ENCODE peak calls at places on chromosomes 11 and 22, in five cellular contexts. C is WERI-Rb-1, S is RWPE2, L is right atrium auricular region, D is heart right ventricle. Y is an unnamed sample. For H3K9me3, the result is how much of the 10 kb centered on the place peaks cover.

GRCh38 chr22:24391836-24392217 is 35.6 kb upstream of the ADORA2A start:
- DNase-seq in C (no peak), L (no peak), D (no peak), S (no peak), Y (no peak)

GRCh38 chr22:31241200-31241599 is 29.1 kb downstream of the LIMK2 start:
- DNase-seq in L (no peak), D (no peak), C (no peak), S (no peak), Y (peak)

GRCh38 chr11:77381749-77382693 is 80.5 kb upstream of the GDPD4 start:
- DNase-seq in D (no peak), L (no peak), S (no peak), C (no peak), Y (no peak)

GRCh38 chr11:94769897-94770296 is 1.7 kb downstream of the AMOTL1 start:
- DNase-seq in C (no peak), D (no peak), S (no peak), L (no peak), Y (no peak)

GRCh38 chr11:39541945-39542351 is 1917.5 kb downstream of the LRRC4C start:
- DNase-seq in S (no peak), D (no peak), L (no peak), C (no peak), Y (no peak)

GRCh38 chr11:406796-407650 is 7.8 kb downstream of the SIGIRR start:
- DNase-seq in S (peak), C (no peak), L (peak), D (peak), Y (peak)

GRCh38 chr11:96050435-96051182 is 126.7 kb upstream of the MTMR2 start:
- DNase-seq in C (peak), S (no peak), D (no peak), L (no peak), Y (no peak)

GRCh38 chr11:44382648-44383240 is 72.8 kb upstream of the ALX4 start:
- DNase-seq in S (no peak), D (no peak), L (no peak), C (no peak), Y (no peak)

GRCh38 chr22:29043906-29044575 is 17.6 kb downstream of the C22orf31 start:
- DNase-seq in D (no peak), L (no peak), S (no peak), C (no peak), Y (no peak)

GRCh38 chr11:12893787-12894672 is 115.1 kb upstream of the RASSF10 start:
- DNase-seq in D (peak), C (peak), L (peak), S (no peak), Y (peak)

GRCh38 chr22:42719133-42719532 is 1.5 kb downstream of the A4GALT start:
- DNase-seq in L (no peak), D (no peak), S (no peak), C (no peak), Y (no peak)

GRCh38 chr22:42717197-42717967 is 3.3 kb downstream of the A4GALT start:
- DNase-seq in S (no peak), D (no peak), C (peak), L (no peak), Y (no peak)

GRCh38 chr22:42719656-42720262 is 911 bp downstream of the A4GALT start:
- DNase-seq in D (no peak), L (no peak), S (no peak), C (no peak), Y (no peak)

GRCh38 chr22:42721045-42721434 is 370 bp upstream of the A4GALT start:
- DNase-seq in S (no peak), C (no peak), D (no peak), L (no peak), Y (no peak)

GRCh38 chr22:42720263-42721044 is at the start of gene A4GALT:
- DNase-seq in S (no peak), L (no peak), C (no peak), D (peak), Y (no peak)
- H3K4me3 ChIP-seq in S (peak), L (peak), C (peak), D (peak), Y (peak)

GRCh38 chr11:36258730-36259360 is 30.4 kb downstream of the COMMD9 start:
- DNase-seq in D (peak), S (no peak), L (peak), C (peak), Y (peak)
- TF ChIP-seq CTCF in D (peak), S (peak), L (peak), C (peak), Y (no peak)

GRCh38 chr22:47376901-47377520 is 614.6 kb downstream of the TBC1D22A start:
- DNase-seq in C (no peak), L (no peak), S (peak), D (no peak), Y (no peak)
- H3K9me3 ChIP-seq in C (under half), L (under half), S (under half), D (under half), Y (under half)

DNA sequence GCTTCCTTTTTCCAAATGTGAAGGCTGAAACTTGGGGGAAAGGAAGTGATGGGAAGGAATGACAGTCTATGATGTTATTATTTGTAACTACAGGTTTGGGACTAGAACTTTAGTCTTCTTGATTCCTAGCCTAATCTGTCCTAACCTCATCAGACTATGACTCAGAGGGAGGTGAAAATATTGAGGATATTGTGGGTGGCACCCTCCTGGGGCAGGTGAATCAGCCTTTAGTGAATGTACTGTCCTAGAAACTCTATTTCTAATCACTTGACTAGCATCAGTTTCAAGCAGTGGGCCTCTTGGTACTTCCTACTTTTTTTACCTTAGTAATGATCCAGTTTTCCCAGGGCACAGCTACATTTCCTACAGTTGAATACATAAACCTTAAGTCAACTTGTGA is 829.0 kb upstream of the API5 start:
- DNase-seq in D (no peak), S (no peak), L (no peak), C (no peak), Y (no peak)
- H3K4me3 ChIP-seq in D (no peak), S (no peak), L (no peak), C (no peak), Y (no peak)

GRCh38 chr11:121575250-121575962 is 122.6 kb upstream of the SORL1-AS1 start:
- DNase-seq in D (peak), C (peak), L (peak), S (no peak), Y (peak)

GRCh38 chr11:121572581-121573059 is 119.9 kb upstream of the SORL1-AS1 start:
- DNase-seq in C (peak), S (no peak), D (no peak), L (no peak), Y (no peak)

GRCh38 chr11:121570453-121570852 is 117.7 kb upstream of the SORL1-AS1 start:
- DNase-seq in C (no peak), S (no peak), D (no peak), L (no peak), Y (no peak)

GRCh38 chr11:121567988-121568387 is 115.2 kb upstream of the SORL1-AS1 start:
- DNase-seq in L (no peak), C (no peak), D (no peak), S (no peak), Y (no peak)

DNA sequence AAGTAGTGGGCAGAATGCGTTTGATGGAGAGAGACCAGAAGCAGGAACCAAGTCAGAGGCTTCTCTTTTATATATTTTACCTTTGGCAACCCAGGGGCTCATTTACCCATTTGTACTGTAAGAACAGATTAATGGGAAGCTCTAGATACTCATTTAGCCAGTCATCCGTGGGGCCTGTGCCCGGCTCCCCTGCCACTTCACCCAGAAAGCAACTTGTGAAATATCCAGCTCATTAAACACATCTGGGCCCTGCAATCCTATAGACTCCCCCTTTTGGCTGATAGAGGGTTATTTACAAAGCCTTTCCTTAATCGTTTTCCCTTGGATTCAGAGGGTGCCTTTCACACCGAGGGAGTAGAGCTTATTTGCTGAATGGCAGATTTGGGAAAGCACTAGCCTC is 118.7 kb upstream of the SORL1-AS1 start:
- DNase-seq in S (no peak), D (no peak), L (no peak), C (no peak), Y (no peak)
- TF ChIP-seq CTCF in S (no peak), D (no peak), L (no peak), C (no peak), Y (no peak)

DNA sequence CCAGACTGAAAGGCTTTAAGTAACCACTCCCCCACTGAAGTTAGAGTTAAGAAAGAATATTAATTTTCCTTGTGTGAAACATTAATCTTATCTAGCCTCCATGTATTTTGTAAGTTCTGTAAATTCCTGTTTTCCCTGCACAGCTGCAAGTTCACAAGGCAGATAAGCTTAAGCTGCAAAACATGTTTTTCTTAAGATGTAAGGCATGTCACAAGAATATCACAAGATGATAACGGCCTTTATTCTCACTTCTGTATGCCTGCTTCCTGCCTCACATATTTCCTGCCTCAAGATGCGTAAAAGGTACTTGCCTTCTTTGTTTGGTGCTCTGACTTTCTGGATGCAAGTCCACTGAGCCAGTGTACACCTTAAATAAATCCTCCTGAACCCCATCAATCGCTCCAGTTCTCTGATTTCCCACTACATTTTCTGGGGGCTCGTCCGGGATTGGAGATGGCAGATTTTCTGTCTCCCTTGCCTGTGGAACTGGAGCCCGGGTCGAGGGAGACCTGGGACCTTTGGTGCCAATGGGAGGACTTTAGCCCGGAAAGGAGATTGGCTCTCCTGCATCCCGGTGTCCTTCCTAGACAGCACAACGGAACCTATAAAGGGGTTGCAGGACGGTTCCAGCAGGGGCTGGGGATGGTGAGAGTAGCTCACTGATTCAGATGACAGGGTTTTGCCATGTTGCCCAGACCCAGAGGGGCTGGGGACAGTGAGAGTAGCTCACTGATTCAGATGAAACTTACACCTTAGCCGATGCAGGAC is 30.2 kb downstream of the PPARA start:
- DNase-seq in D (no peak), C (no peak), S (no peak), L (no peak), Y (no peak)
- H3K9me3 ChIP-seq in D (under half), C (under half), S (under half), L (under half), Y (under half)

GRCh38 chr11:65468874-65469333 is 29.9 kb upstream of the MALAT1 start:
- DNase-seq in S (peak), C (peak), D (peak), L (no peak), Y (peak)

GRCh38 chr11:65476632-65477270 is 22.1 kb upstream of the MALAT1 start:
- DNase-seq in L (no peak), C (no peak), D (no peak), S (no peak), Y (peak)

GRCh38 chr11:65473275-65473860 is 25.5 kb upstream of the MALAT1 start:
- DNase-seq in S (no peak), D (no peak), C (no peak), L (no peak), Y (no peak)

GRCh38 chr11:65470433-65470832 is 28.4 kb upstream of the MALAT1 start:
- DNase-seq in L (no peak), S (no peak), D (no peak), C (no peak), Y (no peak)

GRCh38 chr11:65471410-65471762 is 27.5 kb upstream of the MALAT1 start:
- DNase-seq in C (peak), S (no peak), D (peak), L (no peak), Y (peak)
- H3K4me3 ChIP-seq in C (no peak), S (no peak), D (peak), L (peak), Y (no peak)

DNA sequence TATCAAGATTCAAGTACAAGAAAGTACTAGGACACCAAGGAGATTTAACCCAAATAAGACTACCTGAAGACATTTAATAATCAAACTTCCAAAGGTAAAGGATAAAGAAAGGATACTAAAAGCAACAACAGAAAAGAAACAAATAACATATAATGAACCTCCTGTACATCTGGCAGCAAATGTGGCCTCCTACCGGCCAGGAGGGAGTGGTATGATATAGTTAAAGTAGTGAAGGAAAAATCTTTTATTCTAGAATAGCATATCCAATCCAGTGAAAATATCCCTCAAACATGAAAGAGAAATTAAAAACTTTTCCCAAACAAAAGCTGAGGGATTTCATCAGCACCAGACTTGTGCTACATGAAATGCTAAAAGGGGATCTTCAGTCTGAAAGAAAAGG is 104.7 kb upstream of the GUCY1A2 start:
- DNase-seq in S (no peak), D (no peak), C (no peak), L (no peak), Y (no peak)
- TF ChIP-seq CTCF in S (no peak), D (no peak), C (no peak), L (no peak), Y (no peak)

GRCh38 chr11:70798296-70798695 is 400.0 kb downstream of the CTTN start:
- DNase-seq in C (no peak), D (no peak), L (no peak), S (no peak), Y (no peak)
- H3K9me3 ChIP-seq in C (under half), D (under half), L (under half), S (under half), Y (under half)

DNA sequence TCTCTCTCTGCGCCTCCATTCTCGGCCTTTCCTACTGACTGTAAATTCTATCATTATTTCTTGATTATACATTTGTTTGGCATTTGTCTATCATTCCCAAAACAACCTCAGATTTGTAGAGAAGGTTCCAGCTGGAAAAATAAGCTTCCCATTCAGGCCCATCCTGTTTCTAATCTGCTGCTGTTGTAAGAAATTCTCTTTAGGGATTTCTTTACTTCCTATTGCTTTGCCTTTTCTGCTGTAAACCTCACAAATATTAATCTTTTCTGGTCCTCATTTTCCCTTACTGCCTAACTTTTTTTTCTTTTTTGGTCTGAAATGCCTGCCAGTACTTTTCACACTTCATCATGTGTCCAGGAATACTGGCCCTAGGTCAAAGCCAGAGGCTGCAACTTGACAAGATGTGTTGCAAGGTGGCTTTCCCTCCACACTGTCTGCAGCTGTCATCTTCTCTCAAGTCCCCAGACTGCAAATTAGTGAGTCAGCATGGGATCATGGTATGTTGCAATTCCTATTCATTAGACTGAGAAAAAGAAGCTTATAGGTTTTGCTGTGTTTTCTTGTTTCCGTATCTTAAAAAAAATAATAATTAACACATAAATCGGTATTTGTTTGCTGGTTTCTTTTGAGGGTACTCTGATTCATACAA is 858.7 kb upstream of the CHORDC1 start:
- DNase-seq in C (peak), L (peak), S (no peak), D (peak), Y (peak)
- H3K4me3 ChIP-seq in C (no peak), L (no peak), S (no peak), D (no peak), Y (no peak)

Y was measured in mucosa of descending colon.